ENCODE peak calls at places on chromosomes 12 and 14, in eight cellular contexts. One of them, this sample, is unnamed.

GRCh38 chr12:13171921-13172859 is 24.3 kb upstream of the EMP1 start:
- DNase-seq in suprapubic skin: no peak
- DNase-seq in nephron progenitor cell: peak
- DNase-seq in fibroblast of the aortic adventitia: peak
- DNase-seq in lower leg skin: peak
- DNase-seq in epithelial cell of esophagus: peak
- DNase-seq in astrocyte of the spinal cord: no peak
- DNase-seq in tibial nerve: peak
- DNase-seq in this sample: no peak

GRCh38 chr14:51738754-51739153 is 87.0 kb downstream of the FRMD6 start:
- DNase-seq in suprapubic skin: no peak
- DNase-seq in nephron progenitor cell: no peak
- DNase-seq in astrocyte of the spinal cord: no peak
- DNase-seq in lower leg skin: no peak
- DNase-seq in tibial nerve: no peak
- DNase-seq in epithelial cell of esophagus: no peak
- DNase-seq in fibroblast of the aortic adventitia: no peak
- DNase-seq in this sample: no peak

GRCh38 chr14:49767473-49768300 is at the start of gene KLHDC2:
- DNase-seq in lower leg skin: peak
- DNase-seq in nephron progenitor cell: peak
- DNase-seq in fibroblast of the aortic adventitia: peak
- DNase-seq in suprapubic skin: peak
- DNase-seq in astrocyte of the spinal cord: peak
- DNase-seq in epithelial cell of esophagus: peak
- DNase-seq in tibial nerve: peak
- DNase-seq in this sample: no peak

GRCh38 chr12:55244309-55244708 is at the start of gene OR6C74:
- DNase-seq in suprapubic skin: no peak
- DNase-seq in fibroblast of the aortic adventitia: no peak
- DNase-seq in tibial nerve: no peak
- DNase-seq in lower leg skin: no peak
- DNase-seq in astrocyte of the spinal cord: no peak
- DNase-seq in epithelial cell of esophagus: no peak
- DNase-seq in nephron progenitor cell: no peak
- DNase-seq in this sample: no peak

GRCh38 chr12:82852529-82852928 is 165.8 kb downstream of the TMTC2 start:
- DNase-seq in nephron progenitor cell: no peak
- DNase-seq in lower leg skin: no peak
- DNase-seq in suprapubic skin: no peak
- DNase-seq in astrocyte of the spinal cord: no peak
- DNase-seq in tibial nerve: no peak
- DNase-seq in epithelial cell of esophagus: no peak
- DNase-seq in fibroblast of the aortic adventitia: no peak
- DNase-seq in this sample: no peak

GRCh38 chr12:75872762-75873161 is 158.8 kb downstream of the PHLDA1 start:
- DNase-seq in fibroblast of the aortic adventitia: no peak
- DNase-seq in astrocyte of the spinal cord: no peak
- DNase-seq in epithelial cell of esophagus: no peak
- DNase-seq in lower leg skin: no peak
- DNase-seq in nephron progenitor cell: no peak
- DNase-seq in suprapubic skin: no peak
- DNase-seq in tibial nerve: no peak
- DNase-seq in this sample: no peak

GRCh38 chr12:62801796-62802195 is 133.2 kb downstream of the PPM1H start:
- DNase-seq in fibroblast of the aortic adventitia: no peak
- DNase-seq in epithelial cell of esophagus: no peak
- DNase-seq in suprapubic skin: no peak
- DNase-seq in lower leg skin: no peak
- DNase-seq in nephron progenitor cell: no peak
- DNase-seq in astrocyte of the spinal cord: no peak
- DNase-seq in tibial nerve: no peak
- DNase-seq in this sample: no peak

GRCh38 chr12:6963016-6963731 is 7.3 kb downstream of the PHB2 start:
- DNase-seq in epithelial cell of esophagus: peak
- DNase-seq in astrocyte of the spinal cord: no peak
- DNase-seq in lower leg skin: peak
- DNase-seq in fibroblast of the aortic adventitia: no peak
- DNase-seq in tibial nerve: no peak
- DNase-seq in suprapubic skin: no peak
- DNase-seq in nephron progenitor cell: no peak
- DNase-seq in this sample: no peak

GRCh38 chr14:63773504-63773903 is 45.6 kb upstream of the SGPP1 start:
- DNase-seq in fibroblast of the aortic adventitia: no peak
- DNase-seq in epithelial cell of esophagus: peak
- DNase-seq in lower leg skin: no peak
- DNase-seq in nephron progenitor cell: no peak
- DNase-seq in astrocyte of the spinal cord: no peak
- DNase-seq in tibial nerve: no peak
- DNase-seq in suprapubic skin: no peak
- DNase-seq in this sample: no peak

GRCh38 chr12:118101051-118101450 is 2.8 kb downstream of the VSIG10 start:
- DNase-seq in fibroblast of the aortic adventitia: no peak
- DNase-seq in suprapubic skin: no peak
- DNase-seq in nephron progenitor cell: no peak
- DNase-seq in lower leg skin: no peak
- DNase-seq in tibial nerve: no peak
- DNase-seq in epithelial cell of esophagus: no peak
- DNase-seq in astrocyte of the spinal cord: no peak
- DNase-seq in this sample: no peak

GRCh38 chr12:118102070-118102469 is 1.7 kb downstream of the VSIG10 start:
- DNase-seq in nephron progenitor cell: no peak
- DNase-seq in epithelial cell of esophagus: peak
- DNase-seq in lower leg skin: no peak
- DNase-seq in suprapubic skin: no peak
- DNase-seq in tibial nerve: no peak
- DNase-seq in fibroblast of the aortic adventitia: no peak
- DNase-seq in astrocyte of the spinal cord: no peak
- DNase-seq in this sample: no peak

GRCh38 chr12:118102609-118103008 is 1.2 kb downstream of the VSIG10 start:
- DNase-seq in tibial nerve: no peak
- DNase-seq in suprapubic skin: no peak
- DNase-seq in lower leg skin: no peak
- DNase-seq in epithelial cell of esophagus: no peak
- DNase-seq in nephron progenitor cell: no peak
- DNase-seq in fibroblast of the aortic adventitia: no peak
- DNase-seq in astrocyte of the spinal cord: no peak
- DNase-seq in this sample: no peak

GRCh38 chr12:118103231-118103600 is 595 bp downstream of the VSIG10 start:
- DNase-seq in suprapubic skin: peak
- DNase-seq in astrocyte of the spinal cord: peak
- DNase-seq in epithelial cell of esophagus: no peak
- DNase-seq in tibial nerve: no peak
- DNase-seq in nephron progenitor cell: peak
- DNase-seq in fibroblast of the aortic adventitia: peak
- DNase-seq in lower leg skin: peak
- DNase-seq in this sample: no peak

GRCh38 chr12:118103601-118104382 is at the start of gene VSIG10:
- DNase-seq in tibial nerve: peak
- DNase-seq in astrocyte of the spinal cord: peak
- DNase-seq in fibroblast of the aortic adventitia: peak
- DNase-seq in suprapubic skin: peak
- DNase-seq in nephron progenitor cell: peak
- DNase-seq in lower leg skin: peak
- DNase-seq in epithelial cell of esophagus: peak
- DNase-seq in this sample: peak
- TF ChIP-seq CTCF in tibial nerve: no peak
- TF ChIP-seq CTCF in astrocyte of the spinal cord: no peak
- TF ChIP-seq CTCF in fibroblast of the aortic adventitia: no peak
- TF ChIP-seq CTCF in suprapubic skin: no peak
- TF ChIP-seq CTCF in nephron progenitor cell: no peak
- TF ChIP-seq CTCF in lower leg skin: no peak
- TF ChIP-seq CTCF in epithelial cell of esophagus: no peak
- TF ChIP-seq CTCF in this sample: no peak

GRCh38 chr14:75022655-75023054 is 19.9 kb downstream of the EIF2B2 start:
- DNase-seq in tibial nerve: no peak
- DNase-seq in epithelial cell of esophagus: peak
- DNase-seq in fibroblast of the aortic adventitia: no peak
- DNase-seq in suprapubic skin: no peak
- DNase-seq in lower leg skin: no peak
- DNase-seq in astrocyte of the spinal cord: peak
- DNase-seq in nephron progenitor cell: peak
- DNase-seq in this sample: no peak
- TF ChIP-seq CTCF in tibial nerve: no peak
- TF ChIP-seq CTCF in epithelial cell of esophagus: peak
- TF ChIP-seq CTCF in fibroblast of the aortic adventitia: peak
- TF ChIP-seq CTCF in suprapubic skin: no peak
- TF ChIP-seq CTCF in lower leg skin: no peak
- TF ChIP-seq CTCF in astrocyte of the spinal cord: peak
- TF ChIP-seq CTCF in nephron progenitor cell: peak
- TF ChIP-seq CTCF in this sample: peak

DNA sequence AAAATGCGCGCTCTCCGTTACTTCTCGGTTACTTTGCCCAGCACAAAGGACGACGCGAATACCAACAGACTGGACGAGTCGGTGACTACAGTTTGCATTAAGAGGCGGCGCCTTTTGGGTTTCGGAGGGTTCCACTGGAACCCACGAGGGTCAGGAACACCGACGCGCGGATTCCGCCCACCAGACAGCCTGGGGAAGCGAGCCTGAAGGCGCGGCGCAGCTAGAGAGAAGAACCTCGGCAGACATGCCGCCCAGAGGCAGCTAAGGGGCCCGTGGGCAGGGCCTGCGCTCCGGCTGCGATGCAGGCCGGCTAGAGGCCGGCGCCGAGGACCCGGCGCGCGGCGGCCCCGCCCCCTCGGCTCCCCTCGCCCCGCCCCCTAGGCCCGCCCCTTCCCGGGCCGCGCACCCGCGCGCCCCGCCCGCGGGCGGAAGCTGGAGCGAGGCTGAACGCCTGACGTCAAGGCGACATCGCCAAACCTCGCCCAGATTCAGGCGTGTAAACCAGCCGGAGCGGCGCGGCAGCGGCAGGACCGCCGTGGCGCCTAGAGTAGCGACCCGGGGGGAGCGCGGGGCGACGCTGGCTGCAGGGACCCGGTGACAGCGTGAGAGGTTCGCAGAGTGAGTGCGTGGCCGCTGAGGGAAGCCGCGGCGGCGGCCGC is at the start of gene RAP1B:
- DNase-seq in lower leg skin: peak
- DNase-seq in tibial nerve: peak
- DNase-seq in suprapubic skin: peak
- DNase-seq in nephron progenitor cell: peak
- DNase-seq in fibroblast of the aortic adventitia: peak
- DNase-seq in epithelial cell of esophagus: peak
- DNase-seq in astrocyte of the spinal cord: peak
- DNase-seq in this sample: peak
- TF ChIP-seq CTCF in lower leg skin: no peak
- TF ChIP-seq CTCF in tibial nerve: no peak
- TF ChIP-seq CTCF in suprapubic skin: no peak
- TF ChIP-seq CTCF in nephron progenitor cell: no peak
- TF ChIP-seq CTCF in fibroblast of the aortic adventitia: no peak
- TF ChIP-seq CTCF in epithelial cell of esophagus: no peak
- TF ChIP-seq CTCF in astrocyte of the spinal cord: no peak
- TF ChIP-seq CTCF in this sample: no peak

GRCh38 chr12:52442600-52443061 is 8.5 kb upstream of the KRT75 start:
- DNase-seq in astrocyte of the spinal cord: peak
- DNase-seq in nephron progenitor cell: peak
- DNase-seq in lower leg skin: peak
- DNase-seq in epithelial cell of esophagus: peak
- DNase-seq in tibial nerve: no peak
- DNase-seq in fibroblast of the aortic adventitia: peak
- DNase-seq in suprapubic skin: peak
- DNase-seq in this sample: no peak
- TF ChIP-seq CTCF in astrocyte of the spinal cord: peak
- TF ChIP-seq CTCF in nephron progenitor cell: no peak
- TF ChIP-seq CTCF in lower leg skin: no peak
- TF ChIP-seq CTCF in epithelial cell of esophagus: no peak
- TF ChIP-seq CTCF in tibial nerve: no peak
- TF ChIP-seq CTCF in fibroblast of the aortic adventitia: no peak
- TF ChIP-seq CTCF in suprapubic skin: no peak
- TF ChIP-seq CTCF in this sample: no peak

GRCh38 chr12:12016284-12017100 is 54.2 kb upstream of the BCL2L14 start:
- DNase-seq in fibroblast of the aortic adventitia: no peak
- DNase-seq in tibial nerve: no peak
- DNase-seq in epithelial cell of esophagus: no peak
- DNase-seq in nephron progenitor cell: no peak
- DNase-seq in suprapubic skin: no peak
- DNase-seq in lower leg skin: peak
- DNase-seq in astrocyte of the spinal cord: no peak
- DNase-seq in this sample: no peak

GRCh38 chr12:12017135-12017581 is 53.6 kb upstream of the BCL2L14 start:
- DNase-seq in suprapubic skin: no peak
- DNase-seq in fibroblast of the aortic adventitia: no peak
- DNase-seq in astrocyte of the spinal cord: no peak
- DNase-seq in lower leg skin: peak
- DNase-seq in epithelial cell of esophagus: no peak
- DNase-seq in nephron progenitor cell: no peak
- DNase-seq in tibial nerve: no peak
- DNase-seq in this sample: no peak

GRCh38 chr12:12019881-12020280 is 50.9 kb upstream of the BCL2L14 start:
- DNase-seq in tibial nerve: no peak
- DNase-seq in nephron progenitor cell: no peak
- DNase-seq in epithelial cell of esophagus: peak
- DNase-seq in suprapubic skin: no peak
- DNase-seq in fibroblast of the aortic adventitia: no peak
- DNase-seq in astrocyte of the spinal cord: no peak
- DNase-seq in lower leg skin: no peak
- DNase-seq in this sample: no peak

GRCh38 chr12:12018454-12018853 is 52.3 kb upstream of the BCL2L14 start:
- DNase-seq in nephron progenitor cell: no peak
- DNase-seq in tibial nerve: no peak
- DNase-seq in astrocyte of the spinal cord: peak
- DNase-seq in epithelial cell of esophagus: peak
- DNase-seq in lower leg skin: no peak
- DNase-seq in suprapubic skin: no peak
- DNase-seq in fibroblast of the aortic adventitia: peak
- DNase-seq in this sample: no peak

GRCh38 chr12:12017798-12018197 is 52.9 kb upstream of the BCL2L14 start:
- DNase-seq in tibial nerve: no peak
- DNase-seq in epithelial cell of esophagus: no peak
- DNase-seq in astrocyte of the spinal cord: no peak
- DNase-seq in fibroblast of the aortic adventitia: no peak
- DNase-seq in nephron progenitor cell: no peak
- DNase-seq in suprapubic skin: no peak
- DNase-seq in lower leg skin: no peak
- DNase-seq in this sample: no peak
- TF ChIP-seq CTCF in tibial nerve: no peak
- TF ChIP-seq CTCF in epithelial cell of esophagus: no peak
- TF ChIP-seq CTCF in astrocyte of the spinal cord: peak
- TF ChIP-seq CTCF in fibroblast of the aortic adventitia: peak
- TF ChIP-seq CTCF in nephron progenitor cell: no peak
- TF ChIP-seq CTCF in suprapubic skin: no peak
- TF ChIP-seq CTCF in lower leg skin: no peak
- TF ChIP-seq CTCF in this sample: peak

This sample was measured in D721Med.